ENCODE peak calls at places on chromosomes 4 and X, in nine cellular contexts. W is cardiac muscle cell; B is IMR-90; R is pancreas; C is CD8-positive, alpha-beta memory T cell; Y is GM23338; Q is upper lobe of right lung; K is A549; U is lung. P is an unnamed sample.

GRCh38 chr4:1968667-1969295 is 40.0 kb downstream of the NELFA start:
- DNase-seq in Y (no peak), C (no peak), B (no peak), W (no peak), Q (no peak), R (no peak), K (no peak), U (no peak), P (no peak)

GRCh38 chrX:131677655-131678628 is 134.1 kb downstream of the OR13H1 start:
- DNase-seq in B (peak), Y (peak), Q (peak), R (peak), C (peak), W (peak), K (peak), U (no peak), P (no peak)

GRCh38 chr4:116942315-116942714 is 143.1 kb downstream of the TRAM1L1 start:
- DNase-seq in W (no peak), C (no peak), K (no peak), Q (no peak), Y (no peak), B (no peak), U (no peak), R (no peak), P (no peak)

GRCh38 chrX:30620980-30621716 is 32.1 kb upstream of the GK start:
- DNase-seq in K (peak), Y (no peak), W (peak), U (no peak), R (no peak), B (peak), Q (no peak), C (no peak), P (peak)

GRCh38 chr4:15231265-15232091 is 196.4 kb upstream of the C1QTNF7 start:
- DNase-seq in K (peak), Q (peak), B (peak), C (peak), U (peak), R (no peak), Y (peak), W (peak), P (no peak)

GRCh38 chr4:161829631-161830030 is 334.2 kb downstream of the FSTL5 start:
- DNase-seq in K (no peak), C (no peak), Y (no peak), R (no peak), B (no peak), W (no peak), U (no peak), Q (no peak), P (no peak)

GRCh38 chr4:600166-600565 is 24.1 kb upstream of the TMEM271 start:
- DNase-seq in C (no peak), U (no peak), Q (no peak), Y (no peak), W (no peak), K (no peak), B (no peak), R (no peak), P (no peak)

GRCh38 chr4:38160487-38161207 is 200.4 kb downstream of the PTTG2 start:
- DNase-seq in Q (no peak), B (peak), R (no peak), W (peak), C (peak), K (peak), Y (peak), U (peak), P (peak)

GRCh38 chrX:110741213-110741796 is 54.3 kb downstream of the CHRDL1 start:
- DNase-seq in Q (no peak), K (no peak), B (peak), U (no peak), W (peak), Y (peak), R (no peak), C (no peak), P (peak)

GRCh38 chr4:13543648-13544555 is at the start of gene NKX3-2:
- DNase-seq in Y (peak), U (no peak), C (no peak), R (no peak), K (no peak), B (peak), Q (no peak), W (peak), P (no peak)

GRCh38 chrX:134013528-134013927 is 28.1 kb upstream of the GPC3 start:
- DNase-seq in W (no peak), B (no peak), U (no peak), K (no peak), R (no peak), Q (no peak), Y (no peak), C (no peak), P (no peak)

GRCh38 chr4:132493476-132493875 is 655.6 kb upstream of the PCDH10 start:
- DNase-seq in R (no peak), K (no peak), B (no peak), U (no peak), Q (no peak), C (no peak), W (no peak), Y (no peak), P (no peak)

GRCh38 chr4:116829187-116829586 is 256.2 kb downstream of the TRAM1L1 start:
- DNase-seq in W (no peak), R (no peak), Y (peak), C (no peak), K (peak), Q (no peak), B (no peak), U (no peak), P (no peak)

GRCh38 chr4:145779319-145779801 is 99.4 kb downstream of the C4orf51 start:
- DNase-seq in B (no peak), C (no peak), W (no peak), Q (no peak), Y (peak), K (no peak), U (no peak), R (no peak), P (no peak)

GRCh38 chrX:3811331-3812311 is 98.2 kb upstream of the PRKX start:
- DNase-seq in Y (peak), C (peak), R (no peak), B (peak), K (peak), W (peak), Q (no peak), U (no peak), P (no peak)

GRCh38 chrX:24423960-24424359 is 41.1 kb upstream of the PDK3 start:
- DNase-seq in W (peak), B (no peak), Y (no peak), R (no peak), Q (no peak), K (no peak), U (no peak), C (no peak), P (no peak)

GRCh38 chr4:112140536-112140935 is 4.7 kb upstream of the FAM241A start:
- DNase-seq in B (no peak), K (no peak), W (peak), Q (no peak), C (no peak), Y (no peak), R (no peak), U (no peak), P (no peak)
- H3K27ac ChIP-seq in B (no peak), K (no peak), W (no peak), Q (peak), C (no peak), Y (no peak), R (peak), U (no peak), P (no peak)

GRCh38 chrX:15579778-15580747 is 20.7 kb downstream of the ACE2 start:
- DNase-seq in W (peak), C (no peak), U (no peak), B (peak), Q (no peak), R (peak), K (no peak), Y (peak), P (no peak)
- H3K27ac ChIP-seq in W (peak), C (no peak), U (peak), B (no peak), Q (no peak), R (no peak), K (no peak), Y (no peak), P (peak)

GRCh38 chr4:184810720-184811119 is 15.0 kb downstream of the ACSL1 start:
- DNase-seq in Y (no peak), C (peak), U (no peak), K (no peak), B (no peak), R (no peak), Q (peak), W (no peak), P (no peak)
- H3K27ac ChIP-seq in Y (no peak), C (no peak), U (peak), K (no peak), B (no peak), R (no peak), Q (peak), W (no peak), P (no peak)

GRCh38 chr4:121693450-121693849 is 3.3 kb downstream of the ANXA5 start:
- DNase-seq in K (no peak), W (no peak), R (no peak), Q (no peak), U (no peak), B (peak), C (no peak), Y (no peak), P (no peak)
- H3K27ac ChIP-seq in K (peak), W (no peak), R (peak), Q (no peak), U (no peak), B (peak), C (no peak), Y (no peak), P (peak)

DNA sequence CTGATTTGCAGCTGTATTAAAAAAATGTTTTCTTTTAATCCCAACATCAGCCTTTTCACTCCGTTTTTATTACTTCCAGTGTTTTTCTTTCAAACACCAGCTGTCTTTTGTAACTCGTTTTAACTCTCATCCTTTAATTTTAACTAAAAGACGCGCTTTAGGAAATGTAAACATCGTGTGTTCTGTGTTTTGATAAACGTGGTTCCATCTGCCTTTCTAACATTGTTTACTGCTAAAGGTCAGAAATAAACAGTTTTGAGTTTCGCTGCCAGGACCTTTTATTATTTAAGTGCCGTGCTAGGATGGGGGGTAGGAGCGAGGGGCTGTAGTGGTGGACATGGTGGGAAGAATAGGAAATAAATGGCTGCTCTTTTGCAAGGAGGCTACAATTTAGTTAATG is 1.5 kb downstream of the N4BP2 start:
- DNase-seq in K (no peak), B (no peak), C (no peak), Q (no peak), Y (peak), W (no peak), R (no peak), U (no peak), P (no peak)
- H3K27ac ChIP-seq in K (peak), B (peak), C (peak), Q (peak), Y (peak), W (peak), R (peak), U (peak), P (peak)

GRCh38 chr4:3358660-3359059 is 65.8 kb downstream of the RGS12 start:
- DNase-seq in Y (no peak), K (no peak), B (no peak), R (no peak), U (peak), Q (no peak), W (no peak), C (no peak), P (no peak)
- H3K27ac ChIP-seq in Y (no peak), K (no peak), B (no peak), R (no peak), U (no peak), Q (no peak), W (no peak), C (no peak), P (no peak)